ENCODE peak calls at places on chromosomes 13 and 19, in eight cellular contexts. F, U, S, K, C, V, Z and G are unnamed samples.

GRCh38 chr19:14441041-14441938 is 8.2 kb downstream of the PKN1 start:
- DNase-seq in F (no peak), U (no peak), S (no peak), K (no peak), C (no peak), V (no peak), Z (no peak), G (no peak)

GRCh38 chr13:47397739-47398138 is 500.9 kb upstream of the HTR2A start:
- DNase-seq in F (peak), U (no peak), S (no peak), K (peak), C (no peak), V (no peak), Z (no peak), G (no peak)

GRCh38 chr13:113726961-113727411 is 32.0 kb upstream of the TMEM255B start:
- DNase-seq in F (peak), U (no peak), S (no peak), K (peak), C (no peak), V (no peak), Z (no peak), G (peak)

GRCh38 chr13:76516013-76516412 is 370.2 kb downstream of the KCTD12 start:
- DNase-seq in F (peak), U (no peak), S (no peak), K (peak), C (no peak), V (no peak), Z (peak), G (peak)

GRCh38 chr19:49567722-49568454 is 12.5 kb downstream of the NOSIP start:
- DNase-seq in F (no peak), U (no peak), S (peak), K (peak), C (no peak), V (no peak), Z (no peak), G (peak)

GRCh38 chr13:113862766-113863510 is 938 bp downstream of the GAS6 start:
- DNase-seq in F (peak), U (no peak), S (peak), K (peak), C (peak), V (no peak), Z (no peak), G (peak)

GRCh38 chr13:94559201-94559795 is 36.7 kb downstream of the TGDS start:
- DNase-seq in F (no peak), U (no peak), S (no peak), K (no peak), C (no peak), V (no peak), Z (no peak), G (no peak)

GRCh38 chr13:80473695-80474094 is 132.8 kb upstream of the SPRY2 start:
- DNase-seq in F (peak), U (no peak), S (no peak), K (peak), C (no peak), V (no peak), Z (no peak), G (peak)

GRCh38 chr13:108955741-108956140 is 326.3 kb downstream of the MYO16 start:
- DNase-seq in F (no peak), U (no peak), S (no peak), K (no peak), C (no peak), V (no peak), Z (no peak), G (no peak)

GRCh38 chr19:6495947-6496346 is 6.2 kb downstream of the TUBB4A start:
- DNase-seq in F (no peak), U (no peak), S (no peak), K (no peak), C (no peak), V (no peak), Z (no peak), G (no peak)

GRCh38 chr13:99909836-99910619 is 61.5 kb downstream of the ZIC5 start:
- DNase-seq in F (peak), U (no peak), S (no peak), K (no peak), C (no peak), V (no peak), Z (no peak), G (peak)

GRCh38 chr19:44055870-44056269 is 4.0 kb downstream of the ZNF223 start:
- DNase-seq in F (no peak), U (no peak), S (no peak), K (no peak), C (no peak), V (no peak), Z (no peak), G (no peak)

GRCh38 chr13:30457306-30457891 is 8.3 kb downstream of the HMGB1 start:
- DNase-seq in F (no peak), U (no peak), S (no peak), K (no peak), C (no peak), V (no peak), Z (no peak), G (no peak)

GRCh38 chr13:61095885-61096284 is 319.8 kb downstream of the PCDH20 start:
- DNase-seq in F (peak), U (no peak), S (no peak), K (no peak), C (no peak), V (no peak), Z (no peak), G (no peak)

GRCh38 chr19:57934820-57935665 is at the start of gene ZNF418:
- DNase-seq in F (no peak), U (no peak), S (peak), K (peak), C (peak), V (peak), Z (peak), G (peak)